ENCODE peak calls at places on chromosomes 5 and 9, in seven cellular contexts. One of them, this sample, is unnamed.

GRCh38 chr9:78187763-78188495 is 47.9 kb upstream of the CEP78 start:
- DNase-seq in uterus: peak
- DNase-seq in spleen: no peak
- DNase-seq in IMR-90: no peak
- DNase-seq in heart left ventricle: no peak
- DNase-seq in ovary: no peak
- DNase-seq in right lobe of liver: no peak
- DNase-seq in this sample: no peak

GRCh38 chr9:16679327-16679821 is 191.1 kb downstream of the BNC2 start:
- DNase-seq in uterus: no peak
- DNase-seq in right lobe of liver: no peak
- DNase-seq in heart left ventricle: no peak
- DNase-seq in spleen: no peak
- DNase-seq in IMR-90: peak
- DNase-seq in ovary: no peak
- DNase-seq in this sample: no peak

GRCh38 chr5:108028883-108029282 is 353.0 kb downstream of the FBXL17 start:
- DNase-seq in IMR-90: no peak
- DNase-seq in heart left ventricle: no peak
- DNase-seq in ovary: no peak
- DNase-seq in right lobe of liver: no peak
- DNase-seq in spleen: no peak
- DNase-seq in uterus: no peak
- DNase-seq in this sample: no peak

GRCh38 chr5:109992264-109992915 is 302.7 kb downstream of the MAN2A1 start:
- DNase-seq in ovary: no peak
- DNase-seq in uterus: no peak
- DNase-seq in heart left ventricle: no peak
- DNase-seq in right lobe of liver: peak
- DNase-seq in spleen: no peak
- DNase-seq in IMR-90: no peak
- DNase-seq in this sample: no peak

GRCh38 chr9:107710988-107711387 is 221.4 kb upstream of the KLF4 start:
- DNase-seq in ovary: no peak
- DNase-seq in spleen: no peak
- DNase-seq in heart left ventricle: no peak
- DNase-seq in right lobe of liver: no peak
- DNase-seq in uterus: no peak
- DNase-seq in IMR-90: no peak
- DNase-seq in this sample: no peak

GRCh38 chr5:41747291-41747690 is 122.9 kb downstream of the OXCT1 start:
- DNase-seq in IMR-90: peak
- DNase-seq in uterus: no peak
- DNase-seq in spleen: no peak
- DNase-seq in heart left ventricle: no peak
- DNase-seq in right lobe of liver: no peak
- DNase-seq in ovary: no peak
- DNase-seq in this sample: no peak

GRCh38 chr5:181260720-181261319 is at the start of gene TRIM52:
- DNase-seq in IMR-90: peak
- DNase-seq in ovary: peak
- DNase-seq in heart left ventricle: peak
- DNase-seq in uterus: peak
- DNase-seq in right lobe of liver: peak
- DNase-seq in spleen: peak
- DNase-seq in this sample: no peak

GRCh38 chr9:17528859-17529258 is 50.0 kb upstream of the SH3GL2 start:
- DNase-seq in heart left ventricle: no peak
- DNase-seq in right lobe of liver: no peak
- DNase-seq in uterus: no peak
- DNase-seq in ovary: no peak
- DNase-seq in spleen: no peak
- DNase-seq in IMR-90: peak
- DNase-seq in this sample: no peak

GRCh38 chr5:95701074-95701473 is 18.3 kb upstream of the SPATA9 start:
- DNase-seq in heart left ventricle: no peak
- DNase-seq in ovary: no peak
- DNase-seq in right lobe of liver: no peak
- DNase-seq in IMR-90: no peak
- DNase-seq in uterus: no peak
- DNase-seq in spleen: no peak
- DNase-seq in this sample: no peak

GRCh38 chr9:35669331-35670145 is 4.2 kb upstream of the CA9 start:
- DNase-seq in spleen: peak
- DNase-seq in ovary: no peak
- DNase-seq in right lobe of liver: peak
- DNase-seq in heart left ventricle: no peak
- DNase-seq in IMR-90: peak
- DNase-seq in uterus: no peak
- DNase-seq in this sample: no peak

GRCh38 chr9:126919193-126919592 is 4.6 kb downstream of the RALGPS1 start:
- DNase-seq in uterus: no peak
- DNase-seq in heart left ventricle: no peak
- DNase-seq in ovary: no peak
- DNase-seq in IMR-90: no peak
- DNase-seq in right lobe of liver: no peak
- DNase-seq in spleen: no peak
- DNase-seq in this sample: no peak

GRCh38 chr5:134125195-134126015 is 10.9 kb downstream of the TCF7 start:
- DNase-seq in IMR-90: peak
- DNase-seq in spleen: no peak
- DNase-seq in uterus: peak
- DNase-seq in right lobe of liver: no peak
- DNase-seq in heart left ventricle: peak
- DNase-seq in ovary: peak
- DNase-seq in this sample: no peak
- H3K4me3 ChIP-seq in IMR-90: no peak
- H3K4me3 ChIP-seq in spleen: no peak
- H3K4me3 ChIP-seq in uterus: no peak
- H3K4me3 ChIP-seq in right lobe of liver: no peak
- H3K4me3 ChIP-seq in heart left ventricle: no peak
- H3K4me3 ChIP-seq in ovary: no peak
- H3K4me3 ChIP-seq in this sample: no peak

GRCh38 chr9:124372038-124372437 is 43.2 kb downstream of the PSMB7 start:
- DNase-seq in uterus: no peak
- DNase-seq in ovary: no peak
- DNase-seq in heart left ventricle: no peak
- DNase-seq in spleen: no peak
- DNase-seq in right lobe of liver: no peak
- DNase-seq in IMR-90: peak
- DNase-seq in this sample: no peak
- TF ChIP-seq POLR2A in uterus: no peak
- TF ChIP-seq POLR2A in ovary: no peak
- TF ChIP-seq POLR2A in heart left ventricle: no peak
- TF ChIP-seq POLR2A in spleen: no peak
- TF ChIP-seq POLR2A in right lobe of liver: no peak
- TF ChIP-seq POLR2A in IMR-90: no peak
- TF ChIP-seq POLR2A in this sample: no peak

GRCh38 chr9:36932198-36932597 is 101.9 kb downstream of the PAX5 start:
- DNase-seq in IMR-90: no peak
- DNase-seq in heart left ventricle: no peak
- DNase-seq in uterus: no peak
- DNase-seq in right lobe of liver: no peak
- DNase-seq in spleen: no peak
- DNase-seq in ovary: no peak
- DNase-seq in this sample: no peak

GRCh38 chr9:36929350-36929675 is 104.8 kb downstream of the PAX5 start:
- DNase-seq in uterus: no peak
- DNase-seq in spleen: no peak
- DNase-seq in IMR-90: no peak
- DNase-seq in right lobe of liver: no peak
- DNase-seq in ovary: no peak
- DNase-seq in heart left ventricle: no peak
- DNase-seq in this sample: no peak

GRCh38 chr9:36928210-36928609 is 105.9 kb downstream of the PAX5 start:
- DNase-seq in heart left ventricle: no peak
- DNase-seq in ovary: no peak
- DNase-seq in IMR-90: no peak
- DNase-seq in right lobe of liver: peak
- DNase-seq in uterus: no peak
- DNase-seq in spleen: no peak
- DNase-seq in this sample: no peak

GRCh38 chr9:36928670-36929349 is 105.3 kb downstream of the PAX5 start:
- DNase-seq in right lobe of liver: no peak
- DNase-seq in uterus: no peak
- DNase-seq in IMR-90: peak
- DNase-seq in heart left ventricle: no peak
- DNase-seq in spleen: no peak
- DNase-seq in ovary: no peak
- DNase-seq in this sample: no peak

GRCh38 chr9:36930941-36931340 is 103.1 kb downstream of the PAX5 start:
- DNase-seq in ovary: no peak
- DNase-seq in IMR-90: no peak
- DNase-seq in spleen: no peak
- DNase-seq in uterus: no peak
- DNase-seq in heart left ventricle: no peak
- DNase-seq in right lobe of liver: no peak
- DNase-seq in this sample: no peak
- H3K27ac ChIP-seq in ovary: no peak
- H3K27ac ChIP-seq in IMR-90: no peak
- H3K27ac ChIP-seq in spleen: no peak
- H3K27ac ChIP-seq in uterus: no peak
- H3K27ac ChIP-seq in heart left ventricle: no peak
- H3K27ac ChIP-seq in right lobe of liver: no peak
- H3K27ac ChIP-seq in this sample: no peak

DNA sequence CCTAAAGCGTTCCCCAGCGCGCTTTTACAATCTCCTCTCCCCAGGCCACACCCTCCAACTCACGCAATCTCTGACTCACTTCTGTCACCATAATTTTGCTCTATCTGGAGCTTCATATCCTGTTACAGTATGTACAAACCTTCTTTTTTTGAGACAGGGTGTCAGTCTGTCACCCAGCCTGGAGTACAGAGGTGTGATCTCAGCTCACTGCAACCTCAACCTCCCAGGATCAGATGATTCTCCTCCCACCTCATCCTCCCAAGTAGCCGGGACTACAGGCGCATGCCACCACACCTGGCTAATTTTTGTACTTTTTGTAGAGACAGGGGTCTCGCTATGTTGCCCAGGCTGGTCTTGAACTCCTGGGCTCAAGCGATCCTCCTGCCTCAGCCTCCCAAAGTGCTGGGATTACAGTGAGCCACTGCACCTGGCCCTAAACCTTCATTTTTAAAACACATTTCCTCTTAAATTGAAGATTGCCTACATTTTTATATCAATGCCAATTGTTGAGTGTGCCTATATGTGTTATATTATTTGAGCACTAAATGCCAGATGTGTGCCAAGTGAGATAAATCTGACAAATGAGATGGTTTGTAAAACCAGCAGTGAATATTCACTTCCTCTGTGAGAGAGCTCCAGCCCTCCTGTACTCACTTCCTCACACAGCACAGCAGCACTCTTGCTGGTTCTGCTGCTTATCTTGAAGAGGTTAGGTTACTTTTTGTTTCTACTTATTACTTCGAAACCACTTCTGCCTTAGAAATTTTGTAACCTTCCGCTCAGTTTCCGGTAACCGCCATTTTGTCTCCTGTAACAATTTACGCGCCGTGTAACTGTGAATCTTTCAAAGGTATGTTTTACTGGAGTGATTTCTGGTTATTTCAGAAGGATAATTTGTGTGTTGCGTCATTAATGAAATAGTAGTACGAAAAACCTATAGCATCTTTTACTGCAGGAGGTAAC is 57.9 kb downstream of the DOCK8 start:
- DNase-seq in ovary: no peak
- DNase-seq in uterus: no peak
- DNase-seq in IMR-90: no peak
- DNase-seq in right lobe of liver: peak
- DNase-seq in heart left ventricle: no peak
- DNase-seq in spleen: peak
- DNase-seq in this sample: no peak
- H3K4me3 ChIP-seq in ovary: no peak
- H3K4me3 ChIP-seq in uterus: no peak
- H3K4me3 ChIP-seq in IMR-90: no peak
- H3K4me3 ChIP-seq in right lobe of liver: peak
- H3K4me3 ChIP-seq in heart left ventricle: peak
- H3K4me3 ChIP-seq in spleen: peak
- H3K4me3 ChIP-seq in this sample: peak

GRCh38 chr9:132383462-132383883 is 23.2 kb downstream of the TTF1 start:
- DNase-seq in heart left ventricle: no peak
- DNase-seq in right lobe of liver: peak
- DNase-seq in spleen: peak
- DNase-seq in ovary: no peak
- DNase-seq in IMR-90: no peak
- DNase-seq in uterus: no peak
- DNase-seq in this sample: no peak
- TF ChIP-seq POLR2A in heart left ventricle: no peak
- TF ChIP-seq POLR2A in right lobe of liver: no peak
- TF ChIP-seq POLR2A in spleen: peak
- TF ChIP-seq POLR2A in ovary: no peak
- TF ChIP-seq POLR2A in IMR-90: no peak
- TF ChIP-seq POLR2A in uterus: no peak
- TF ChIP-seq POLR2A in this sample: no peak